ENCODE peak calls at places on chromosomes 11 and 22, in eight cellular contexts. I, A, F, C, N, Y, E and M are unnamed samples.

GRCh38 chr22:33561149-33561807 is 359.0 kb downstream of the LARGE1 start:
- DNase-seq in I (no peak), A (no peak), F (no peak), C (no peak), N (no peak), Y (no peak), E (no peak), M (no peak)

GRCh38 chr11:117314840-117315239 is 1.2 kb downstream of the BACE1 start:
- DNase-seq in I (no peak), A (no peak), F (no peak), C (no peak), N (no peak), Y (no peak), E (no peak), M (no peak)

GRCh38 chr11:196786-197731 is 4.2 kb downstream of the SCGB1C1 start:
- DNase-seq in I (no peak), A (no peak), F (no peak), C (no peak), N (no peak), Y (no peak), E (no peak), M (no peak)

GRCh38 chr11:45209904-45210699 is 63.7 kb downstream of the PRDM11 start:
- DNase-seq in I (peak), A (peak), F (peak), C (peak), N (peak), Y (no peak), E (peak), M (peak)

GRCh38 chr11:47847892-47848635 is at the start of gene NUP160:
- DNase-seq in I (peak), A (no peak), F (peak), C (peak), N (peak), Y (peak), E (peak), M (peak)

GRCh38 chr11:34787348-34787747 is 128.8 kb downstream of the APIP start:
- DNase-seq in I (no peak), A (no peak), F (no peak), C (no peak), N (no peak), Y (no peak), E (no peak), M (no peak)

GRCh38 chr11:106077609-106078517 is at the start of gene AASDHPPT:
- DNase-seq in I (peak), A (peak), F (peak), C (peak), N (peak), Y (no peak), E (peak), M (peak)

GRCh38 chr22:26325641-26326040 is 103.4 kb upstream of the ASPHD2 start:
- DNase-seq in I (no peak), A (peak), F (no peak), C (peak), N (no peak), Y (no peak), E (no peak), M (peak)

GRCh38 chr11:72642815-72643511 is 31.3 kb downstream of the PDE2A start:
- DNase-seq in I (peak), A (no peak), F (peak), C (peak), N (peak), Y (peak), E (peak), M (peak)

GRCh38 chr11:65611758-65612603 is 2.0 kb downstream of the MAP3K11 start:
- DNase-seq in I (no peak), A (no peak), F (no peak), C (no peak), N (peak), Y (no peak), E (peak), M (no peak)

GRCh38 chr22:23066200-23067022 is 3.9 kb upstream of the GNAZ start:
- DNase-seq in I (no peak), A (no peak), F (no peak), C (no peak), N (no peak), Y (no peak), E (no peak), M (no peak)

GRCh38 chr11:58625826-58626460 is 3.5 kb downstream of the CNTF start:
- DNase-seq in I (no peak), A (no peak), F (no peak), C (peak), N (peak), Y (no peak), E (no peak), M (no peak)

GRCh38 chr11:15327786-15328231 is 213.1 kb downstream of the INSC start:
- DNase-seq in I (peak), A (no peak), F (peak), C (peak), N (peak), Y (no peak), E (no peak), M (peak)